ENCODE peak calls at places on chromosomes 13 and 19, in four cellular contexts. V is astrocyte of the hippocampus, B is hepatic stellate cell, Q is H54. K is an unnamed sample.

GRCh38 chr13:80604094-80604493 is 263.2 kb upstream of the SPRY2 start:
- DNase-seq in V (no peak), B (no peak), Q (no peak), K (no peak)

GRCh38 chr19:16702123-16702522 is 17.5 kb upstream of the NWD1 start:
- DNase-seq in B (no peak), Q (no peak), V (peak), K (no peak)

GRCh38 chr19:18939922-18940775 is 868 bp downstream of the HOMER3 start:
- DNase-seq in B (peak), V (peak), Q (peak), K (peak)

GRCh38 chr19:45781282-45782161 is 768 bp downstream of the DMPK start:
- DNase-seq in V (no peak), B (peak), Q (peak), K (peak)

GRCh38 chr19:38020331-38020730 is 113.3 kb downstream of the SIPA1L3 start:
- DNase-seq in Q (no peak), V (peak), B (no peak), K (no peak)

GRCh38 chr19:55486043-55486970 is 1.3 kb downstream of the NAT14 start:
- DNase-seq in Q (no peak), B (no peak), V (no peak), K (no peak)

GRCh38 chr13:97161832-97162231 is 60.3 kb upstream of the MBNL2 start:
- DNase-seq in B (no peak), Q (no peak), V (no peak), K (no peak)

GRCh38 chr19:15812059-15812722 is 3.3 kb downstream of the OR10H1 start:
- DNase-seq in Q (no peak), V (no peak), B (no peak), K (no peak)

GRCh38 chr13:50085063-50085462 is 69.8 kb downstream of the KCNRG start:
- DNase-seq in Q (no peak), V (peak), B (peak), K (peak)

GRCh38 chr19:35513975-35514809 is 743 bp upstream of the DMKN start:
- DNase-seq in B (no peak), V (no peak), Q (no peak), K (no peak)

GRCh38 chr13:113646921-113647340 is 11.1 kb downstream of the ATP4B start:
- DNase-seq in Q (no peak), B (no peak), V (no peak), K (no peak)

GRCh38 chr19:46990998-46991676 is 28.5 kb upstream of the NPAS1 start:
- DNase-seq in V (peak), B (peak), Q (peak), K (peak)

GRCh38 chr19:42114412-42114811 is 17.8 kb downstream of the POU2F2 start:
- DNase-seq in V (no peak), Q (no peak), B (no peak), K (peak)

GRCh38 chr19:56751078-56751489 is 79.5 kb upstream of the ZNF835 start:
- DNase-seq in B (no peak), V (peak), Q (no peak), K (no peak)

GRCh38 chr19:41866284-41866683 is 6.2 kb downstream of the RPS19 start:
- DNase-seq in Q (no peak), V (no peak), B (no peak), K (no peak)

GRCh38 chr19:11798391-11799296 is at the start of gene ZNF491:
- DNase-seq in Q (peak), V (peak), B (peak), K (no peak)

GRCh38 chr19:32814046-32814445 is 55.5 kb downstream of the SLC7A9 start:
- DNase-seq in B (no peak), V (no peak), Q (no peak), K (no peak)

GRCh38 chr13:25687622-25688225 is 315.9 kb downstream of the ATP8A2 start:
- DNase-seq in V (peak), B (no peak), Q (no peak), K (no peak)

GRCh38 chr19:43229315-43229714 is 23.9 kb upstream of the PSG4 start:
- DNase-seq in Q (no peak), B (no peak), V (no peak), K (no peak)

GRCh38 chr19:49791776-49792445 is 21.2 kb downstream of the FUZ start:
- DNase-seq in B (no peak), Q (no peak), V (no peak), K (no peak)

GRCh38 chr19:40358773-40359172 is 10.3 kb downstream of the PLD3 start:
- DNase-seq in B (no peak), Q (no peak), V (no peak), K (no peak)

GRCh38 chr13:67736646-67737420 is 506.7 kb upstream of the PCDH9 start:
- DNase-seq in B (no peak), V (peak), Q (no peak), K (peak)

GRCh38 chr19:48926909-48927308 is 6.6 kb upstream of the DHDH start:
- DNase-seq in V (peak), Q (peak), B (peak), K (peak)

GRCh38 chr13:61414686-61415664 is 674 bp downstream of the PCDH20 start:
- DNase-seq in Q (no peak), V (peak), B (no peak), K (peak)

GRCh38 chr19:2014731-2015610 is 543 bp downstream of the BTBD2 start:
- DNase-seq in V (peak), B (peak), Q (peak), K (no peak)

GRCh38 chr19:17772172-17772571 is 20.9 kb downstream of the FCHO1 start:
- DNase-seq in V (no peak), Q (no peak), B (no peak), K (no peak)

GRCh38 chr19:30888937-30889336 is 460.3 kb downstream of the TSHZ3 start:
- DNase-seq in B (no peak), Q (no peak), V (no peak), K (no peak)

GRCh38 chr19:4066176-4066606 is 508 bp downstream of the ZBTB7A start:
- DNase-seq in Q (no peak), V (no peak), B (no peak), K (no peak)

GRCh38 chr13:108877300-108877699 is 247.9 kb downstream of the MYO16 start:
- DNase-seq in B (peak), V (peak), Q (no peak), K (no peak)

GRCh38 chr13:28705734-28706133 is 13.0 kb downstream of the SLC46A3 start:
- DNase-seq in V (no peak), Q (no peak), B (no peak), K (no peak)